ENCODE peak calls at places on chromosome 19, in ten cellular contexts. U, X, H, V, D, T, A, F, R and I are unnamed samples.

GRCh38 chr19:13118424-13119193 is 545 bp downstream of the NACC1 start:
- DNase-seq in D (no peak), U (no peak), A (peak; percentile 31), X (peak; percentile 55), V (no peak), H (peak; percentile 43), T (no peak), F (peak; percentile 96), R (peak; percentile 45), I (peak; percentile 66)

GRCh38 chr19:6738726-6739389 is 622 bp upstream of the TRIP10 start:
- DNase-seq in D (no peak), X (peak; percentile 60), U (no peak), V (no peak), T (no peak), F (peak; percentile 96), H (peak; percentile 60), A (peak; percentile 8), R (peak; percentile 62), I (no peak)

GRCh38 chr19:45779231-45780145 is 2.8 kb downstream of the DMPK start:
- DNase-seq in A (no peak), V (peak; percentile 83), X (peak; percentile 80), U (no peak), D (peak; percentile 51), H (peak; percentile 78), T (no peak), F (peak; percentile 100), R (peak; percentile 81), I (peak; percentile 86)

GRCh38 chr19:23002690-23003422 is at the start of gene ZNF728:
- DNase-seq in R (peak; percentile 79), T (no peak), D (no peak), A (no peak), F (no peak), X (peak; percentile 93), U (no peak), H (peak; percentile 88), V (no peak), I (no peak)

GRCh38 chr19:6527893-6528543 is 2.8 kb upstream of the TNFSF9 start:
- DNase-seq in T (no peak), R (no peak), U (no peak), F (no peak), A (no peak), H (no peak), X (no peak), V (no peak), D (no peak), I (no peak)

GRCh38 chr19:497476-497860 is 1.2 kb downstream of the MADCAM1 start:
- DNase-seq in A (no peak), T (no peak), U (no peak), F (no peak), X (peak; percentile 27), R (no peak), D (no peak), H (no peak), V (no peak), I (no peak)

GRCh38 chr19:2051771-2052704 is 994 bp upstream of the MKNK2 start:
- DNase-seq in U (no peak), F (no peak), T (no peak), V (peak; percentile 52), D (no peak), A (no peak), R (peak; percentile 75), X (peak; percentile 71), H (peak; percentile 72), I (no peak)

GRCh38 chr19:7397687-7398086 is 49.0 kb downstream of the ARHGEF18 start:
- DNase-seq in X (no peak), D (no peak), R (no peak), A (peak; percentile 90), F (no peak), H (no peak), V (no peak), U (peak; percentile 89), T (peak; percentile 87), I (peak; percentile 95)

GRCh38 chr19:38267780-38268430 is 3.5 kb downstream of the SPINT2 start:
- DNase-seq in T (no peak), V (no peak), X (no peak), R (no peak), F (no peak), A (no peak), D (no peak), H (no peak), U (no peak), I (peak; percentile 16)

GRCh38 chr19:51689751-51690358 is 3.3 kb upstream of the SPACA6 start:
- DNase-seq in A (no peak), F (peak; percentile 92), T (no peak), R (peak; percentile 63), X (peak; percentile 69), U (peak; percentile 24), D (no peak), H (peak; percentile 53), V (no peak), I (no peak)

GRCh38 chr19:15252398-15253018 is 20.3 kb upstream of the EPHX3 start:
- DNase-seq in D (no peak), A (peak; percentile 45), H (no peak), U (peak; percentile 33), F (peak; percentile 75), X (no peak), V (no peak), T (no peak), R (no peak), I (no peak)

GRCh38 chr19:35341565-35342225 is 6.0 kb upstream of the FFAR1 start:
- DNase-seq in R (no peak), F (no peak), H (no peak), X (no peak), D (no peak), T (no peak), U (no peak), V (no peak), A (no peak), I (no peak)

GRCh38 chr19:14375582-14376291 is 5.5 kb upstream of the ADGRE5 start:
- DNase-seq in T (no peak), X (peak; percentile 79), V (no peak), U (no peak), R (peak; percentile 65), D (no peak), F (no peak), H (peak; percentile 49), A (peak; percentile 22), I (no peak)

GRCh38 chr19:6453951-6454565 is 5.5 kb downstream of the SLC25A23 start:
- DNase-seq in V (no peak), F (no peak), H (no peak), A (no peak), U (no peak), X (no peak), R (no peak), D (no peak), T (no peak), I (no peak)

GRCh38 chr19:11012507-11012906 is 51.7 kb downstream of the SMARCA4 start:
- DNase-seq in X (no peak), V (no peak), U (no peak), A (no peak), D (no peak), T (no peak), F (no peak), R (no peak), H (no peak), I (no peak)

GRCh38 chr19:11010041-11010440 is 49.2 kb downstream of the SMARCA4 start:
- DNase-seq in X (no peak), U (no peak), V (no peak), H (no peak), D (no peak), T (no peak), R (no peak), F (no peak), A (no peak), I (no peak)

GRCh38 chr19:11007376-11007775 is 46.5 kb downstream of the SMARCA4 start:
- DNase-seq in R (no peak), U (no peak), X (no peak), T (no peak), V (no peak), F (no peak), A (no peak), D (no peak), H (no peak), I (no peak)

GRCh38 chr19:11005521-11005920 is 44.7 kb downstream of the SMARCA4 start:
- DNase-seq in T (no peak), U (no peak), R (no peak), D (no peak), A (no peak), V (no peak), X (no peak), F (no peak), H (no peak), I (no peak)

DNA sequence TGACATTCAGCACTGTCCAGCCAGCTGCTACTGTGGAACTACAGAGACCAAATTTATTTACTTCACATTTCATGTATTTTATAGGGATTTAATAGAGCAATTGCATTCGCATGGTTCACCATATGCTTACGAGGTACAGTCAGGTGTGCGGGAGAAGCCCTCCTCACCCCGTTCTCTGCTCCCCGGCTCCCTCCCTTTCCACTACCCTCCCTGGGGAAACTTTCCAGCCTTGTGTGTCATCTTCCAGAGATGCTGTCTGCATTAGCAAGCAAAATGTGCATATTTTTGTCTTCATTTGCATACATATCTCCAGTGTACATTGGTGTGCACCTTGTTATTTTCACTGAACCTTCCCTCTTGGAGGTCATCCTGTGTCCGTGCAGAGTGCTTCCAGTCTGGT is 47.3 kb downstream of the SMARCA4 start:
- DNase-seq in A (no peak), T (no peak), V (no peak), R (no peak), F (no peak), H (no peak), X (no peak), D (no peak), U (no peak), I (no peak)
- H3K36me3 ChIP-seq in A (peaks cover 56% of the 10 kb centered on the region), T (peaks cover 2% of the 10 kb centered on the region), V (peaks cover 54% of the 10 kb centered on the region), R (peaks cover 4% of the 10 kb centered on the region), F (peaks cover 83% of the 10 kb centered on the region), H (peaks cover 90% of the 10 kb centered on the region), X (peaks cover 96% of the 10 kb centered on the region), D (peaks cover 37% of the 10 kb centered on the region), U (peaks cover 64% of the 10 kb centered on the region), I (peaks cover 53% of the 10 kb centered on the region)

GRCh38 chr19:34220472-34221063 is 33.8 kb upstream of the GARRE1 start:
- DNase-seq in U (peak; percentile 59), R (no peak), A (peak; percentile 53), V (peak; percentile 12), F (peak; percentile 83), H (no peak), T (no peak), X (peak; percentile 40), D (peak; percentile 40), I (peak; percentile 77)
- H3K36me3 ChIP-seq in U (peaks cover 48% of the 10 kb centered on the region), R (no peaks in the 10 kb centered on the region), A (peaks cover 44% of the 10 kb centered on the region), V (peaks cover 54% of the 10 kb centered on the region), F (peaks cover 82% of the 10 kb centered on the region), H (peaks cover 86% of the 10 kb centered on the region), T (peaks cover 2% of the 10 kb centered on the region), X (peaks cover 96% of the 10 kb centered on the region), D (peaks cover 49% of the 10 kb centered on the region), I (peaks cover 33% of the 10 kb centered on the region)

GRCh38 chr19:4962085-4962619 is 6.8 kb upstream of the KDM4B start:
- DNase-seq in V (no peak), X (no peak), D (no peak), U (no peak), F (no peak), R (no peak), A (no peak), H (no peak), T (no peak), I (no peak)
- H3K36me3 ChIP-seq in V (no peaks in the 10 kb centered on the region), X (no peaks in the 10 kb centered on the region), D (no peaks in the 10 kb centered on the region), U (peaks cover 14% of the 10 kb centered on the region), F (peaks cover 27% of the 10 kb centered on the region), R (no peaks in the 10 kb centered on the region), A (peaks cover 13% of the 10 kb centered on the region), H (no peaks in the 10 kb centered on the region), T (peaks cover 1% of the 10 kb centered on the region), I (peaks cover 33% of the 10 kb centered on the region)

DNA sequence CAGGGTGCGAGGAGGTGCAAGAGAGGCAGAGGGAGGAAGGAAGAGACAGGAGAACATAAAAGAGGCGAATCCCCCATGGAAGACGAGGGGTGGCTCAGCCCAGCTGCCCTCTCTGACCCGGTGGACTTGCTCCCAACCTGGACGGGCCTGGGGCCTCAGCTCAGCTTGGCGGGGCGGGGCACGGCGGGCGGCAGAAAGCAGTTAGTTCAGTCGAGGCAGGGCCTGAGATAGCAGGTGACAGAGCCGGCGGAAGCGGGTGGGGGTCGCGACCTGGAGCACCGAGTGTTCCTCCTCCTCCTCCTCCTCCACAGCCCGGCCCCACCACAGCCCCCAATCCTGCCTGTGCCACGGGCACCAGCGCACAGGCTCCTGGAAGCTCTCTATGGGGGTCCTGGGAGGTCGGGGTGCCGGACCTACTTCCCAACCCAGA is 7.0 kb upstream of the CACTIN start:
- DNase-seq in V (no peak), R (no peak), A (no peak), U (no peak), T (no peak), F (no peak), D (no peak), H (no peak), X (no peak), I (no peak)
- H3K36me3 ChIP-seq in V (peaks cover 6% of the 10 kb centered on the region), R (no peaks in the 10 kb centered on the region), A (peaks cover 32% of the 10 kb centered on the region), U (peaks cover 24% of the 10 kb centered on the region), T (peaks cover 3% of the 10 kb centered on the region), F (no peaks in the 10 kb centered on the region), D (no peaks in the 10 kb centered on the region), H (peaks cover 47% of the 10 kb centered on the region), X (peaks cover 20% of the 10 kb centered on the region), I (no peaks in the 10 kb centered on the region)